ENCODE peak calls at places on chromosome 22, in seven cellular contexts. I, Q, W, F, Y, P and B are unnamed samples.

GRCh38 chr22:19776433-19777031 is 16.0 kb downstream of the TBX1 start:
- DNase-seq in I (no peak), Q (no peak), W (no peak), F (no peak), Y (no peak), P (no peak), B (no peak)

GRCh38 chr22:43173566-43173965 is 13.4 kb downstream of the TTLL12 start:
- DNase-seq in I (no peak), Q (no peak), W (no peak), F (no peak), Y (no peak), P (no peak), B (no peak)

GRCh38 chr22:45977003-45977395 is at the start of gene WNT7B:
- DNase-seq in I (peak), Q (peak), W (no peak), F (no peak), Y (no peak), P (no peak), B (peak)

GRCh38 chr22:21593406-21594232 is 26.1 kb downstream of the UBE2L3 start:
- DNase-seq in I (no peak), Q (no peak), W (peak), F (no peak), Y (no peak), P (no peak), B (peak)

GRCh38 chr22:45971389-45972028 is 5.5 kb downstream of the WNT7B start:
- DNase-seq in I (no peak), Q (no peak), W (no peak), F (no peak), Y (no peak), P (no peak), B (no peak)

GRCh38 chr22:45096256-45096907 is 67.3 kb upstream of the NUP50 start:
- DNase-seq in I (no peak), Q (peak), W (peak), F (peak), Y (peak), P (peak), B (peak)

GRCh38 chr22:45638834-45639746 is 32.5 kb upstream of the ATXN10 start:
- DNase-seq in I (peak), Q (peak), W (no peak), F (no peak), Y (peak), P (no peak), B (peak)

GRCh38 chr22:26983311-26983710 is 325.9 kb downstream of the MIAT start:
- DNase-seq in I (no peak), Q (no peak), W (no peak), F (no peak), Y (no peak), P (no peak), B (no peak)

GRCh38 chr22:32623943-32624342 is 149.3 kb downstream of the FBXO7 start:
- DNase-seq in I (no peak), Q (peak), W (no peak), F (no peak), Y (peak), P (peak), B (no peak)

GRCh38 chr22:30204015-30204741 is 42.4 kb downstream of the LIF start:
- DNase-seq in I (no peak), Q (no peak), W (no peak), F (no peak), Y (no peak), P (peak), B (no peak)

GRCh38 chr22:29375436-29376076 is 12.8 kb downstream of the AP1B1 start:
- DNase-seq in I (no peak), Q (no peak), W (no peak), F (no peak), Y (no peak), P (no peak), B (no peak)

GRCh38 chr22:46297151-46297819 is 615 bp downstream of the GTSE1 start:
- DNase-seq in I (peak), Q (peak), W (peak), F (no peak), Y (no peak), P (no peak), B (peak)

GRCh38 chr22:44736581-44737413 is 15.6 kb upstream of the ARHGAP8 start:
- DNase-seq in I (no peak), Q (no peak), W (no peak), F (no peak), Y (no peak), P (no peak), B (no peak)

GRCh38 chr22:44658371-44658953 is 43.5 kb upstream of the PRR5 start:
- DNase-seq in I (peak), Q (peak), W (no peak), F (no peak), Y (peak), P (peak), B (no peak)

GRCh38 chr22:26656896-26657851 is at the start of gene MIAT:
- DNase-seq in I (peak), Q (peak), W (peak), F (peak), Y (peak), P (peak), B (no peak)

GRCh38 chr22:42268852-42269406 is 1.5 kb downstream of the TCF20 start:
- DNase-seq in I (no peak), Q (no peak), W (no peak), F (no peak), Y (no peak), P (no peak), B (no peak)

GRCh38 chr22:17120711-17121234 is 387 bp downstream of the TMEM121B start:
- DNase-seq in I (no peak), Q (peak), W (peak), F (no peak), Y (no peak), P (peak), B (peak)

GRCh38 chr22:26732284-26732683 is 74.9 kb downstream of the MIAT start:
- DNase-seq in I (no peak), Q (no peak), W (no peak), F (no peak), Y (no peak), P (no peak), B (no peak)

GRCh38 chr22:30931541-30932300 is 36.9 kb downstream of the MORC2 start:
- DNase-seq in I (no peak), Q (no peak), W (no peak), F (no peak), Y (no peak), P (no peak), B (no peak)

GRCh38 chr22:29269731-29270474 is 1.8 kb downstream of the EWSR1 start:
- DNase-seq in I (no peak), Q (no peak), W (no peak), F (no peak), Y (no peak), P (no peak), B (no peak)

GRCh38 chr22:31348766-31349165 is 2.6 kb upstream of the PATZ1 start:
- DNase-seq in I (no peak), Q (no peak), W (no peak), F (no peak), Y (no peak), P (no peak), B (no peak)

GRCh38 chr22:50725597-50725996 is 12.4 kb upstream of the ACR start:
- DNase-seq in I (no peak), Q (no peak), W (no peak), F (no peak), Y (no peak), P (no peak), B (no peak)

GRCh38 chr22:38327805-38328204 is 10.6 kb upstream of the CSNK1E start:
- DNase-seq in I (no peak), Q (no peak), W (no peak), F (peak), Y (no peak), P (peak), B (no peak)

GRCh38 chr22:45892681-45893461 is 84.1 kb downstream of the WNT7B start:
- DNase-seq in I (peak), Q (no peak), W (no peak), F (no peak), Y (no peak), P (no peak), B (no peak)

GRCh38 chr22:31451709-31452571 is 37.7 kb downstream of the EIF4ENIF1 start:
- DNase-seq in I (no peak), Q (peak), W (no peak), F (no peak), Y (no peak), P (no peak), B (peak)

GRCh38 chr22:30224161-30224857 is 22.2 kb downstream of the LIF start:
- DNase-seq in I (no peak), Q (peak), W (no peak), F (no peak), Y (no peak), P (no peak), B (peak)

GRCh38 chr22:46131151-46131587 is 19.2 kb upstream of the PPARA start:
- DNase-seq in I (no peak), Q (no peak), W (no peak), F (no peak), Y (no peak), P (no peak), B (no peak)

GRCh38 chr22:30712094-30712493 is 17.4 kb downstream of the OSBP2 start:
- DNase-seq in I (no peak), Q (no peak), W (no peak), F (no peak), Y (no peak), P (no peak), B (no peak)

GRCh38 chr22:24367841-24368240 is 59.6 kb upstream of the ADORA2A start:
- DNase-seq in I (no peak), Q (no peak), W (no peak), F (no peak), Y (no peak), P (no peak), B (no peak)
- TF ChIP-seq CTCF in I (no peak), Q (no peak), W (no peak), F (no peak), Y (no peak), P (no peak), B (no peak)

DNA sequence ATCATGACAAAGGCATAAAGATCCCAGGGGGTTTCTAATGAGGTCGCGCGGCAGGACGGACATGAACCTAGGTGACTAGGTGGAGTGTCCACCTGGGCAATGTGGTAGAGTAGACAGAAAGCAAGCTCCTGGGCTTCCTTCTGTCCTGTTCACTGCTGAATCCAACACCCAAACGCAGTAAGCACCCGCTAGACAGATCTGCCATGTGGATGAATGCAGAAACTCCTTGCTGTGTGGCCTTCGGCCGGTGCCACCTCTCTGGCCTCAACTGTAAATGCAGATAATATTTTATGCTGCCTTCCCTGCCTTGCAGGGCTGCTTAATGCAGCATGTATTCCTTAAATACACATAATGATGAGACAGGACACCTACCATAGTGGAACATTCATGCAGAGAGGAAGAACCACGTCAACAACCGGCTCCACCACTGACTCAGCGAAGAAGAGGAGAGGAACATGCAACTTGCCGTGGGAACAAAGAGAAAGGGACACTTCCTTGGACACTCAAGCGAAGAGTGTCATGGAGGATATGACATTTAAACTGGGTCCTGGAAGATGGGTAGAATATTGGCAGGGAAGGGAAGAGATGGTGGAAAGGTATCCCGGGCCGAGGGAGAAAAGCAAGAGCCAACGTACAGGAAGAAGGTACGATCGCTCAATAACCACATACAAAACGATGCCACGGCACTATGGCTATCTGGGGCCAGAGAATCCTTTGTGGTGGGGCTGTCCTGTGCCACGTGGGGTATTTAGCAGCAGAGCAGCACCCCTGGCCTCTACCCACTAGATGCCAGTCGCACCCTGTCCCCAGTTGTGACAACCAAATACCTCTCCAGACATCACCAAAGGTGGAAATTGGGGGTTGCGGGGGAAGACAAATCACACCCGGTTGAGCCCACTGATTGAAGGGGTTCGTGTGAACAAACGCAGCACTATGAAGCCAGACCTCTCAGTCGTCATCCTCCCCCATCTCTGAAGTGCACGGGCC is 30.8 kb downstream of the MYH9 start:
- DNase-seq in I (no peak), Q (no peak), W (no peak), F (no peak), Y (no peak), P (no peak), B (no peak)
- TF ChIP-seq CTCF in I (no peak), Q (no peak), W (no peak), F (peak), Y (no peak), P (no peak), B (no peak)

GRCh38 chr22:35178446-35178845 is 78.8 kb upstream of the HMGXB4 start:
- DNase-seq in I (no peak), Q (no peak), W (no peak), F (no peak), Y (no peak), P (no peak), B (no peak)

GRCh38 chr22:35175392-35175791 is 81.9 kb upstream of the HMGXB4 start:
- DNase-seq in I (no peak), Q (no peak), W (no peak), F (no peak), Y (no peak), P (no peak), B (no peak)

GRCh38 chr22:35174398-35174797 is 82.9 kb upstream of the HMGXB4 start:
- DNase-seq in I (no peak), Q (no peak), W (no peak), F (no peak), Y (no peak), P (no peak), B (no peak)

GRCh38 chr22:35173655-35174054 is 83.6 kb upstream of the HMGXB4 start:
- DNase-seq in I (no peak), Q (no peak), W (no peak), F (no peak), Y (no peak), P (no peak), B (no peak)

GRCh38 chr22:35177811-35178210 is 79.5 kb upstream of the HMGXB4 start:
- DNase-seq in I (no peak), Q (no peak), W (no peak), F (no peak), Y (no peak), P (no peak), B (no peak)
- TF ChIP-seq CTCF in I (no peak), Q (no peak), W (no peak), F (no peak), Y (no peak), P (no peak), B (no peak)

GRCh38 chr22:35756722-35757121 is 39.0 kb downstream of the APOL5 start:
- DNase-seq in I (no peak), Q (no peak), W (no peak), F (no peak), Y (no peak), P (no peak), B (no peak)

GRCh38 chr22:35758394-35758793 is 40.7 kb downstream of the APOL5 start:
- DNase-seq in I (no peak), Q (no peak), W (no peak), F (no peak), Y (no peak), P (no peak), B (no peak)

GRCh38 chr22:35766654-35767580 is 49.2 kb downstream of the APOL5 start:
- DNase-seq in I (no peak), Q (no peak), W (no peak), F (no peak), Y (no peak), P (no peak), B (no peak)

GRCh38 chr22:35761037-35761436 is 43.4 kb downstream of the APOL5 start:
- DNase-seq in I (no peak), Q (no peak), W (no peak), F (no peak), Y (no peak), P (no peak), B (peak)
- TF ChIP-seq CTCF in I (peak), Q (peak), W (peak), F (no peak), Y (no peak), P (peak), B (no peak)

GRCh38 chr22:22692707-22693530 is 48.5 kb downstream of the GGTLC2 start:
- DNase-seq in I (no peak), Q (peak), W (no peak), F (peak), Y (peak), P (no peak), B (peak)
- TF ChIP-seq CTCF in I (peak), Q (peak), W (peak), F (peak), Y (peak), P (peak), B (peak)